ENCODE peak calls at places on chromosomes 2 and 18, in seven cellular contexts. N, X, L, B, W, G and V are unnamed samples.
A peak's percentile ranks its signal among the peaks of the same experiment; 100 is the strongest.

GRCh38 chr2:37871453-37872191 is 53.5 kb upstream of the RMDN2 start:
- DNase-seq in N (no peak), X (no peak), L (no peak), B (no peak), W (no peak), G (no peak), V (no peak)

GRCh38 chr2:48717826-48718225 is 37.7 kb downstream of the LHCGR start:
- DNase-seq in N (no peak), X (no peak), L (no peak), B (no peak), W (no peak), G (no peak), V (no peak)

GRCh38 chr2:225040862-225041209 is 1.4 kb downstream of the DOCK10 start:
- DNase-seq in N (no peak), X (no peak), L (peak; percentile 33), B (no peak), W (no peak), G (no peak), V (no peak)

GRCh38 chr18:63144748-63145147 is 174.8 kb downstream of the BCL2 start:
- DNase-seq in N (no peak), X (no peak), L (no peak), B (no peak), W (no peak), G (no peak), V (no peak)

GRCh38 chr2:197705912-197706838 is 1.0 kb downstream of the MARS2 start:
- DNase-seq in N (no peak), X (peak; percentile 24), L (no peak), B (peak; percentile 43), W (no peak), G (no peak), V (no peak)

GRCh38 chr2:61096438-61096837 is 30.8 kb downstream of the SANBR start:
- DNase-seq in N (no peak), X (no peak), L (no peak), B (no peak), W (no peak), G (no peak), V (no peak)

GRCh38 chr2:230949966-230950832 is 25.2 kb upstream of the GPR55 start:
- DNase-seq in N (no peak), X (no peak), L (no peak), B (no peak), W (no peak), G (no peak), V (no peak)

GRCh38 chr2:73762571-73762970 is 17.3 kb downstream of the DUSP11 start:
- DNase-seq in N (no peak), X (no peak), L (no peak), B (no peak), W (no peak), G (no peak), V (no peak)